ENCODE peak calls at places on chromosomes 2 and 18, in five cellular contexts. N, B, C, O and Q are unnamed samples.

GRCh38 chr2:205660521-205661124 is 21.7 kb upstream of the NRP2 start:
- DNase-seq in N (no peak), O (peak), C (peak), B (no peak), Q (no peak)

GRCh38 chr2:239662413-239663120 is 261.7 kb upstream of the HDAC4 start:
- DNase-seq in C (no peak), B (no peak), N (no peak), O (no peak), Q (no peak)

GRCh38 chr2:241272722-241273551 is 42.5 kb downstream of the HDLBP start:
- DNase-seq in C (peak), N (no peak), O (peak), B (no peak), Q (peak)

GRCh38 chr2:109143214-109144187 is 14.5 kb downstream of the SH3RF3 start:
- DNase-seq in O (peak), C (no peak), B (peak), N (no peak), Q (no peak)

GRCh38 chr2:29789884-29790485 is 131.4 kb downstream of the ALK start:
- DNase-seq in C (no peak), N (no peak), O (no peak), B (no peak), Q (no peak)

GRCh38 chr2:44623622-44624351 is 262.0 kb downstream of the CAMKMT start:
- DNase-seq in B (no peak), O (no peak), N (no peak), C (peak), Q (no peak)

GRCh38 chr2:68553098-68553497 is 85.7 kb downstream of the APLF start:
- DNase-seq in O (no peak), B (no peak), C (no peak), N (no peak), Q (no peak)

GRCh38 chr2:208033701-208034502 is 8.6 kb upstream of the PLEKHM3 start:
- DNase-seq in O (peak), C (peak), B (no peak), N (peak), Q (peak)

GRCh38 chr18:23746851-23747250 is 57.6 kb downstream of the LAMA3 start:
- DNase-seq in O (no peak), C (no peak), N (no peak), B (no peak), Q (no peak)

GRCh38 chr2:237184192-237184922 is 98.7 kb downstream of the COPS8 start:
- DNase-seq in B (no peak), C (peak), O (peak), N (no peak), Q (no peak)

GRCh38 chr2:197307236-197307932 is 3.2 kb downstream of the ANKRD44 start:
- DNase-seq in C (no peak), B (no peak), O (no peak), N (no peak), Q (no peak)

GRCh38 chr2:45337396-45337795 is 273.7 kb downstream of the SRBD1 start:
- DNase-seq in N (no peak), B (no peak), C (no peak), O (no peak), Q (no peak)

GRCh38 chr2:173171924-173172643 is 96.4 kb downstream of the MAP3K20 start:
- DNase-seq in B (no peak), N (no peak), C (peak), O (peak), Q (no peak)

GRCh38 chr18:31500161-31500688 is 2.2 kb downstream of the DSG2 start:
- DNase-seq in N (no peak), O (no peak), C (no peak), B (peak), Q (no peak)

GRCh38 chr2:134181219-134181618 is 72.7 kb upstream of the MGAT5 start:
- DNase-seq in C (no peak), O (no peak), N (no peak), B (peak), Q (no peak)

GRCh38 chr2:205850172-205850571 is 167.9 kb downstream of the NRP2 start:
- DNase-seq in N (no peak), C (no peak), O (no peak), B (no peak), Q (no peak)

GRCh38 chr18:10851824-10852225 is 297.5 kb downstream of the PIEZO2 start:
- DNase-seq in B (peak), C (peak), N (peak), O (peak), Q (peak)

GRCh38 chr2:53826587-53827397 is 33.0 kb downstream of the GPR75 start:
- DNase-seq in N (no peak), C (no peak), B (no peak), O (peak), Q (no peak)

GRCh38 chr2:234502285-234502918 is 5.5 kb upstream of the ARL4C start:
- DNase-seq in N (no peak), C (peak), O (peak), B (no peak), Q (no peak)

GRCh38 chr18:31684279-31685096 is at the start of gene B4GALT6:
- DNase-seq in O (no peak), C (peak), N (peak), B (no peak), Q (peak)

GRCh38 chr2:240685771-240686371 is 3.2 kb upstream of the AQP12B start:
- DNase-seq in O (no peak), N (peak), B (no peak), C (no peak), Q (no peak)

GRCh38 chr18:8400193-8400752 is 209.0 kb upstream of the RAB12 start:
- DNase-seq in O (no peak), B (no peak), N (no peak), C (no peak), Q (no peak)

GRCh38 chr2:230640540-230641011 is 72.1 kb upstream of the CAB39 start:
- DNase-seq in B (no peak), C (peak), O (peak), N (no peak), Q (no peak)

GRCh38 chr2:131039908-131040660 is 53.2 kb downstream of the FAM168B start:
- DNase-seq in N (no peak), O (peak), C (no peak), B (no peak), Q (no peak)

GRCh38 chr18:10490401-10491289 is 35.2 kb upstream of the NAPG start:
- DNase-seq in C (peak), O (no peak), N (peak), B (peak), Q (peak)

GRCh38 chr2:54212456-54212855 is 43.6 kb downstream of the TSPYL6 start:
- DNase-seq in N (no peak), B (no peak), O (peak), C (no peak), Q (no peak)

GRCh38 chr2:97792416-97792815 is 79.0 kb downstream of the ZAP70 start:
- DNase-seq in O (no peak), B (no peak), N (no peak), C (no peak), Q (no peak)

GRCh38 chr2:192885569-192886160 is 690.9 kb upstream of the TMEFF2 start:
- DNase-seq in N (no peak), O (no peak), B (no peak), C (peak), Q (no peak)

GRCh38 chr2:170022692-170023091 is 155.3 kb upstream of the MYO3B start:
- DNase-seq in B (no peak), C (peak), O (peak), N (no peak), Q (no peak)

GRCh38 chr2:14702258-14702657 is 69.7 kb downstream of the LRATD1 start:
- DNase-seq in B (no peak), O (peak), C (no peak), N (no peak), Q (no peak)

GRCh38 chr18:77395941-77396340 is 146.3 kb downstream of the GALR1 start:
- DNase-seq in B (no peak), C (no peak), O (no peak), N (no peak), Q (no peak)

GRCh38 chr18:55500316-55501086 is 87.5 kb downstream of the TCF4 start:
- DNase-seq in C (no peak), B (no peak), N (no peak), O (peak), Q (no peak)

GRCh38 chr2:154608438-154608837 is 90.1 kb upstream of the KCNJ3 start:
- DNase-seq in B (no peak), O (no peak), C (no peak), N (no peak), Q (no peak)

GRCh38 chr2:118168606-118169005 is 80.3 kb downstream of the INSIG2 start:
- DNase-seq in C (no peak), B (no peak), N (no peak), O (no peak), Q (no peak)

GRCh38 chr18:62384610-62385097 is 59.5 kb downstream of the TNFRSF11A start:
- DNase-seq in C (peak), B (no peak), O (no peak), N (no peak), Q (no peak)
- TF ChIP-seq BHLHE40 in C (no peak), B (no peak), O (no peak), N (no peak), Q (no peak)

GRCh38 chr2:88694015-88694414 is 2.5 kb downstream of the RPIA start:
- DNase-seq in B (no peak), N (no peak), C (no peak), O (no peak), Q (no peak)

GRCh38 chr2:88687384-88687783 is 4.1 kb upstream of the RPIA start:
- DNase-seq in O (no peak), N (no peak), B (no peak), C (no peak), Q (no peak)

GRCh38 chr2:88691339-88692183 is at the start of gene RPIA:
- DNase-seq in B (peak), O (peak), N (peak), C (peak), Q (peak)

GRCh38 chr2:88692187-88692586 is 714 bp downstream of the RPIA start:
- DNase-seq in N (peak), B (no peak), O (peak), C (peak), Q (peak)

GRCh38 chr2:88690591-88691338 is 708 bp upstream of the RPIA start:
- DNase-seq in C (peak), B (no peak), N (peak), O (peak), Q (peak)
- TF ChIP-seq BHLHE40 in C (no peak), B (no peak), N (no peak), O (no peak), Q (no peak)

GRCh38 chr2:186486651-186487647 is 889 bp downstream of the ZC3H15 start:
- DNase-seq in C (peak), N (no peak), B (no peak), O (peak), Q (no peak)
- TF ChIP-seq BHLHE40 in C (no peak), N (no peak), B (peak), O (peak), Q (no peak)

GRCh38 chr2:152395132-152396024 is 60.4 kb downstream of the FMNL2 start:
- DNase-seq in O (peak), C (no peak), N (no peak), B (no peak), Q (no peak)
- TF ChIP-seq BHLHE40 in O (no peak), C (no peak), N (no peak), B (no peak), Q (no peak)

GRCh38 chr2:27441958-27442281 is 261 bp upstream of the KRTCAP3 start:
- DNase-seq in C (no peak), N (no peak), B (no peak), O (no peak), Q (no peak)

GRCh38 chr2:27445155-27445554 is 3.0 kb downstream of the KRTCAP3 start:
- DNase-seq in O (no peak), N (no peak), C (no peak), B (no peak), Q (no peak)

GRCh38 chr2:27442981-27443323 is 771 bp downstream of the KRTCAP3 start:
- DNase-seq in O (no peak), N (no peak), B (no peak), C (no peak), Q (no peak)

GRCh38 chr2:27442282-27442980 is at the start of gene KRTCAP3:
- DNase-seq in O (no peak), N (peak), C (no peak), B (no peak), Q (no peak)

DNA sequence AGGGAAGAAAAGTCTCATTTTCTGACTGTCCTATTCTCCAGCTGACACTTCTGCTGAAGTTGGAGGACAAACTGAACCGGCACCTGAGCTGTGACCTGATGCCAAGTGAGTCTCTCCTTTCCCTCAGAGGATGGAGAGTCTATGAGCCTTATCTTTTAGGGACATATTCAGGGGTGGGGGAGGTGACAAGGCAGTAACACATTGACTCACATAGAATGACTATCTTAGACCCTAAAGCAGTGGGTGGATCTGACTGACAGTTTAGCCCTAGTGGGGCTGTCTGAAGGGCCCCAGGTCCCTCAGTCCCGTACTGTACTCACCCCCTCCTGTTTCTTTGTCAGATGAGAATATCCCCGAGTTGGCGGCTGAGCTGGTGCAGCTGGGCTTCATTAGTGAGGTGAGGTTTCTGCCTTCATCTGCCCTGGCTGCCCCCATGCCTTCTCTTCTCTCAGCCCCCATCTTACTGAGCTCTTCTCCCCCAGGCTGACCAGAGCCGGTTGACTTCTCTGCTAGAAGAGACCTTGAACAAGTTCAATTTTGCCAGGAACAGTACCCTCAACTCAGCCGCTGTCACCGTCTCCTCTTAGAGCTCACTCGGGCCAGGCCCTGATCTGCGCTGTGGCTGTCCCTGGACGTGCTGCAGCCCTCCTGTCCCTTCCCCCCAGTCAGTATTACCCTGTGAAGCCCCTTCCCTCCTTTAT is 805 bp upstream of the KRTCAP3 start:
- DNase-seq in C (no peak), N (peak), B (no peak), O (no peak), Q (no peak)
- TF ChIP-seq BHLHE40 in C (no peak), N (peak), B (no peak), O (no peak), Q (no peak)

DNA sequence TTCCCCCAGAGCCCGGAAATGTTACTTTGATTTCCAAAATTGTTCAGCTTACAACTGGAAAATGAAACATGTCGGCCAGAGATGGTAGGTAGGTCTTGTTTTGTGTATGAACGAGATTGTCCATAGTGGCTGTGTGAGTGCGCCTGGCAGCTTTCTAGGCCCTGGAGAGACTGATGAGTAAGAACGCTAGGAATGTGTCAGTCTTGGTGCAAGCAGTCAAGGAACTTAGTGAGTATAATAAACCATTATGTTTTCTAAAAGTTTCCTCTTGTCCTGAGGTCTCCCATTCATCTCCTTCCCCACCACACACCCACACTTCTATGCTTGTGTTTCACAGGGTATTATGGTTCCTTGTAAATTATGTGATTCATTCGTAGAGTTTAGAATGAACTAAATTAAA is 234.2 kb downstream of the CDH2 start:
- DNase-seq in O (peak), C (no peak), N (no peak), B (no peak), Q (no peak)
- TF ChIP-seq BHLHE40 in O (no peak), C (no peak), N (no peak), B (no peak), Q (no peak)

GRCh38 chr2:120791243-120791960 is 55.7 kb downstream of the GLI2 start:
- DNase-seq in B (no peak), N (no peak), C (no peak), O (no peak), Q (no peak)
- TF ChIP-seq BHLHE40 in B (no peak), N (no peak), C (no peak), O (no peak), Q (no peak)